ENCODE peak calls at places on chromosomes 13 and 19, in six cellular contexts. C is GM13977, P is stomach, F is Peyer's patch, N is fibroblast of the aortic adventitia, O is heart right ventricle. A is an unnamed sample.

GRCh38 chr19:4939466-4939865 is 29.4 kb upstream of the KDM4B start:
- DNase-seq in C (no peak), O (no peak), N (no peak), P (peak), F (no peak), A (no peak)

GRCh38 chr13:37490176-37490575 is 108.4 kb downstream of the POSTN start:
- DNase-seq in F (no peak), C (no peak), P (no peak), N (no peak), O (no peak), A (peak)

GRCh38 chr19:10270616-10271394 is at the start of gene ICAM1:
- DNase-seq in P (peak), C (peak), F (peak), N (peak), O (peak), A (peak)

GRCh38 chr19:6014551-6015135 is 36.7 kb upstream of the RANBP3 start:
- DNase-seq in P (no peak), C (no peak), N (no peak), F (no peak), O (no peak), A (no peak)

GRCh38 chr19:29483944-29484581 is 41.7 kb upstream of the VSTM2B start:
- DNase-seq in P (no peak), F (peak), C (no peak), O (no peak), N (no peak), A (no peak)

GRCh38 chr19:16417660-16418596 is 53.8 kb downstream of the EPS15L1 start:
- DNase-seq in C (peak), O (peak), P (peak), F (peak), N (peak), A (peak)

GRCh38 chr19:41226053-41226873 is 7.2 kb downstream of the AXL start:
- DNase-seq in C (no peak), P (peak), N (peak), F (peak), O (peak), A (peak)

GRCh38 chr13:99900960-99901359 is 70.6 kb downstream of the ZIC5 start:
- DNase-seq in O (no peak), N (no peak), C (no peak), P (no peak), F (no peak), A (no peak)

GRCh38 chr13:40595693-40596092 is 70.7 kb downstream of the FOXO1 start:
- DNase-seq in C (no peak), F (no peak), P (no peak), O (no peak), N (peak), A (peak)

GRCh38 chr19:18723871-18724377 is 40.4 kb downstream of the CRTC1 start:
- DNase-seq in P (no peak), N (no peak), C (no peak), F (no peak), O (no peak), A (no peak)

GRCh38 chr13:48561461-48562224 is 28.8 kb upstream of the RCBTB2 start:
- DNase-seq in O (no peak), F (no peak), C (no peak), N (no peak), P (no peak), A (no peak)

GRCh38 chr19:17687857-17688784 is at the start of gene UNC13A:
- DNase-seq in N (peak), O (peak), C (peak), F (no peak), P (peak), A (peak)

GRCh38 chr13:110638253-110638652 is 22.9 kb downstream of the NAXD start:
- DNase-seq in N (no peak), P (no peak), F (no peak), C (no peak), O (no peak), A (no peak)

GRCh38 chr19:34925278-34925855 is 1.3 kb upstream of the ZNF30 start:
- DNase-seq in F (no peak), P (no peak), O (no peak), C (no peak), N (no peak), A (no peak)

GRCh38 chr13:74136089-74136658 is 2.0 kb upstream of the KLF12 start:
- DNase-seq in F (peak), C (peak), P (peak), N (peak), O (peak), A (peak)
- TF ChIP-seq CTCF in F (no peak), C (no peak), P (no peak), N (peak), O (no peak), A (no peak)

GRCh38 chr13:25421602-25422001 is 49.8 kb downstream of the ATP8A2 start:
- DNase-seq in O (no peak), P (no peak), N (no peak), F (no peak), C (no peak), A (no peak)

GRCh38 chr13:25422153-25422552 is 50.4 kb downstream of the ATP8A2 start:
- DNase-seq in O (no peak), F (no peak), C (no peak), N (no peak), P (no peak), A (no peak)

GRCh38 chr13:25429466-25429865 is 57.7 kb downstream of the ATP8A2 start:
- DNase-seq in F (no peak), C (no peak), N (no peak), O (no peak), P (no peak), A (no peak)

GRCh38 chr13:25420161-25420560 is 48.4 kb downstream of the ATP8A2 start:
- DNase-seq in F (no peak), P (no peak), C (no peak), N (no peak), O (no peak), A (no peak)

DNA sequence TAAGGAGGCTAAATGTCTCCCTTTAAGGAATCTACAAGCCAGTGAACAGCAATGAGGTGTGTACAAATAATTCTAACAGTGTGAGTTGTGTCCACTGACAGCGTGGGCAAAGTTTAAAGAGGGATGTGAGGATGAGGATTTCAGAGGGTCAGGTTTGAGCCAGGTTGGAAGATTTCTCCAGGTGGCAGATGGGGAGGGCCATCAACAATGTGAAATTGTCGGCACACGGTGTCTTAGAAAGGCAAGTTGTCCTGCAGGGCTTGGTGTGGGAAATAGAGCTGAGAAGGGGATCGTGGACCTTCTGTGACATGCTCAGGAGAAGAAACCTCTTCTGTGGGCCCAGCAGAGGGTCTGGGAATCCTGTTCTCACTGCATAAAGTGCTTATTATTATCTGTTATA is 52.1 kb downstream of the ATP8A2 start:
- DNase-seq in C (no peak), O (no peak), N (no peak), P (no peak), F (no peak), A (no peak)
- TF ChIP-seq CTCF in C (no peak), O (no peak), N (no peak), P (no peak), F (no peak), A (no peak)

DNA sequence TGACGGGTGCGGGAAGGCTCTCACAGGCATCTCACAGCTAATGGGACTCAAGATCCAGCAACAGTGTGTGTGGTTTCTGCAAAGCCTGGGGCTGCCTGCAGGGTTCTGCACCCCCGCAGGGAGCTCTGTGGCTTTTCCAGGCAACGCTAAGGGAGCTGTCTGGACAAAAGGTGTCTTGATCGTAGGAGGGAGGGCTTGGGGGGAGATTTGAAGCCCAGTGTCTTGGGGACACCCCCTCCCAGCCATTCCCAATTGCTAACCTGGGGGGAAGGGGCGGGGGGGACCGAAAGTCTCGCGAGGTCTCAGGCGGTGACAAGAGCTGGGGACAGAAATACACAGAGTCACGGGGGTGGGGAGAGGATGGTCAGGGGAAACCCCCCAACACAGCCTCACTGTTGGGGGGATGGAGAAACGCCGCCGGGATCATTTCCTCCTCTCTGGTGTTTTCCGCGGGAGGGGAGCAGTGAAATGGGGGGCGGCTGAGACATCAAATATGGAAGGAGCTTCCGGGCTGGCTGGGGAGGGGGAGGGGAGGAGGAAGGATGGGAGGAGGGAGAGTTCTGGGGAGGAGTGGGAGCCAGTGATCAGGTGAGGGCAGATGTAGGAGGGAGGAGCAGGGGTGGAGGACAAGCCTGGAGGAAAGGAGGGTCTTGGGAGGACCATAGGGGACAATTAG is 13.3 kb downstream of the KCNC3 start:
- DNase-seq in N (no peak), F (no peak), P (no peak), C (peak), O (no peak), A (no peak)
- TF ChIP-seq CTCF in N (no peak), F (no peak), P (no peak), C (no peak), O (no peak), A (no peak)

DNA sequence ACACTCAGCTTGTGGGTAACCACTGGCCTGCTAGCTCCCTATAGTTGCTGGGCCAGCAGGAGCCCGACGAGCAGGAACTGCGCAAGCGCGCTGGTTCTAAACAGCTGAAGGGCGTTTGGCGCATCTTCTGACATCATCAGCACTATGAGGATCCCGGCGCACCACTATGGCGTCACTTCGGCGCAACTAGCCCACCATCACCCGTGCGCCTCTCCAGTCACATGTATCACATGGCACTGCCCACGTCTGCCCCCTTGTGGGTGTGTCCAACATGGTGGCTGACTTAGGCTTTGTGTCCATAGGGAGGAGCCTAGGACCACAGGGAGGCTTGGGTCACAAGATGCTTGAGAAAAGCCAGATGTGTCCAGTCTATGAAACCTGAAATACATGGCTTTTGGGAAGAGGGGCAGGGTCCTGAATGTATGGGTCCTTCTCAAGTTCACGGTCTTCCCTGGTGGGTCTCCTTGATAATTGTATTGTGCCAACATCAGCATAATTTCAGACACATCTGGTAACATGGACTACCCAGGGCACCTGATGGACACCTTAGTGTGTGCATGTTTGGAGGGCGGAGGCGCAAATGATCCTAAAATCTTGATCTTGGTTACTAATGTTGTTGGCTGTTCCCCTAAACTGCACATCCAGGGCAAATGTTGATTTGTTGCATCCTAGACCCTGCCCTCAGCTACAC is 18.0 kb downstream of the KLK4 start:
- DNase-seq in N (no peak), O (no peak), C (no peak), P (no peak), F (no peak), A (no peak)
- TF ChIP-seq CTCF in N (no peak), O (no peak), C (peak), P (no peak), F (no peak), A (no peak)

DNA sequence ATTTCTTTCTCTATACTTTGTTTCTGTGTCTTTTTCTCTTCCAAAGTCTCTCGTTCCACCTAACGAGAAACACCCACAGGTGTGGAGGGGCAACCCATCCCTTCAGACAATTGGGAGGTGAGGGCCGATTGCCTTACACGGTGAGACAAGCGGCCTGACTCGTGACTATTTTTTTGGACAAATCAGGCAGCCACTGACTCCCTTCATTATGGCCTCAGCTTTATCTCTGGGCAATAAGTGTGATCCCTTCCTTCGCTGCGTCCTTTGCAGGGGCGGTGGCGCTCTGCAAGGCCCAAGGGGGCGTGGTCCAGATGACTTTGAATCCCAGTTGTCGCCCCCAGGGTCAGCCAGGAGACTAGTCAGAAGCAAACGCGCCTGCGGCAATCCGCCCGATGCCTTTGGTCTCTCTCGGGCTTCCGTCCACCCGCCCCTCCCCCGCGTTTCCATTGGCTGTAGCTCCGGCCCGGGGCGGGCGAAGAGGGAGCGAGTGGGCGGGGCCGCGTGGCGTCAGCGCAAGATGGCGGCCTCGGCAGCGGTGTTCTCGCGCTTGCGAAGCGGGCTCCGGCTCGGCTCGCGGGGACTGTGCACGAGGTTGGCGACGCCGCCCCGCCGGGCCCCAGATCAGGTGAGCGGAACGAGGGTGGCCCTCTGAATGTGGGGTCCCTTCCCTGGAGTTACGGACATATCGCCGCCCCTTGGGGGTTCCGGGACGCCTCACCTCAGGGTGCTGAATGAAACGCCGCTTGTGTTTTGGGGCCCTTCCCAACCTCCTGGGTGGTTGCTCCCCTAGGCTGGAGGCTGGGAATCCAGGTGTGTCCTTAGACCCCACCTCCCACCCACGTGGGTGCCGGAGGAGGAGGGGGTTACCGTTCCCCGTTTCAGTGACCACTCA is at the start of gene TIMM50:
- DNase-seq in O (peak), F (peak), P (peak), N (peak), C (peak), A (peak)
- TF ChIP-seq CTCF in O (no peak), F (no peak), P (no peak), N (no peak), C (no peak), A (no peak)

GRCh38 chr19:45443462-45444317 is 20.0 kb upstream of the ERCC1 start:
- DNase-seq in P (peak), C (peak), O (peak), F (peak), N (peak), A (peak)
- TF ChIP-seq CTCF in P (no peak), C (no peak), O (no peak), F (no peak), N (no peak), A (no peak)

GRCh38 chr13:61029064-61029463 is 386.6 kb downstream of the PCDH20 start:
- DNase-seq in P (no peak), O (no peak), C (no peak), N (no peak), F (no peak), A (no peak)
- TF ChIP-seq CTCF in P (no peak), O (no peak), C (no peak), N (no peak), F (no peak), A (no peak)

GRCh38 chr13:97330448-97330847 is 103.5 kb upstream of the RAP2A start:
- DNase-seq in F (no peak), O (no peak), N (no peak), C (no peak), P (no peak), A (no peak)

GRCh38 chr13:97334690-97335089 is 99.3 kb upstream of the RAP2A start:
- DNase-seq in O (no peak), N (no peak), C (no peak), F (no peak), P (no peak), A (no peak)

GRCh38 chr13:97335488-97336134 is 98.4 kb upstream of the RAP2A start:
- DNase-seq in N (peak), F (no peak), C (no peak), P (no peak), O (no peak), A (no peak)

GRCh38 chr13:97332725-97333124 is 101.2 kb upstream of the RAP2A start:
- DNase-seq in F (no peak), N (no peak), P (no peak), O (no peak), C (no peak), A (no peak)

DNA sequence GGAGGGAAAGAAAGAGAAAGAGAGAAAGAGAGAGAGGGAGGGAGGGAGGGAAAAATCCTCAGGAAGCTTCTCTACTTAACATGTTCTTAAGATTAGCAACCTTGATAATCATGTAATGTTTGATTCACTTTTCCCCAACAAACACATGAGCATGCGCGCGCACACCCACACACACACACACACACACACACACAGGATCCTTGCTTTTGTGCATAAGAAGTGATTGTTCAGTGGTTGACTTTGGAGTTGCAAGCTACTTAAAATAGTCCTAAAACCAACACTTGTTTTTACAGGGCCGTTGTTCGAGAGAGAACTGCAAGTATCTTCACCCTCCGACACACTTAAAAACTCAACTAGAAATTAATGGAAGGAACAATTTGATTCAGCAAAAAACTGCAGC is 100.0 kb upstream of the RAP2A start:
- DNase-seq in P (no peak), F (no peak), C (no peak), O (no peak), N (no peak), A (peak)
- TF ChIP-seq CTCF in P (no peak), F (no peak), C (no peak), O (no peak), N (no peak), A (no peak)

DNA sequence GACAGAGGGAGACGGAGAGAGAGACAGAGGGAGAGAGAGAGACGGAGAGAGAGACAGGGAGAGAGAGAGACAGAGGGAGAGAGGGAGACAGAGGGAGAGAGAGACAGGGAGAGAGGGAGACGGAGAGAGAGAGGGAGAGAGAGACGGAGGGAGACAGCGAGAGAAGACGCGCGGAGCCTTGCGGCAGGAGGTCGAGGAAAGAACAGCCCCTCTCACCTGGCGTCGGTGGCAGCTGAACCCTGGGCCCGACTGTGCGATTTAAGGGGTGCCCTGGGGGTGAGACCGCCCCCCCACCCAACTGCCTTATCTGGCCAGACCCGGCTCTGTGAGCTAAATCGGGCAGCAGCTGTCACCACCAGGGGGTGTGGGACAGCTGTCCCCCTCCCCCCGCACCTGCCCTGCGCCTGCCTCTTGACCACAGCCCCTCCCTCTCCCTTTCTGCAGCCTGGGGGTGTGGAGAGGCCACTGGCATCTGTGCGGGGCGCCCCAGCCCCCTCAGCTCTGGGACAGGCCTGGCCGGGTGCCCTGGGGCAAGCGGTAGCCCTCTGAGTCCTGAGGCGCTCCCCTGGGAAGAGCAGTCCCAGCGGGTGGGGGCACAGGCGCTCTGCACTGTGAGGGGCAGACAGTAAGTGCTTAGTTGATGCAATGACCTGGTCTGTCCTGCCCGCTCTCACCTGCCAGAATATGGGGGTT is 10.8 kb downstream of the JOSD2 start:
- DNase-seq in C (peak), P (no peak), N (no peak), F (no peak), O (peak), A (no peak)
- TF ChIP-seq CTCF in C (peak), P (no peak), N (no peak), F (peak), O (no peak), A (no peak)